ENCODE peak calls at places on chromosomes 7 and 10, in ten cellular contexts. Y is HuH-7.5; S is AG04450; V is RWPE2; H is NAMALWA; U is WTC11; Z is cardiac fibroblast; K is NCI-H1092 treated with DMSO at 0.1 percent for 48 hours; O is activated CD4-positive, alpha-beta memory T cell treated with anti-CD3 and anti-CD28 coated beads for 36 hours; X is DMS79. T is an unnamed sample.

GRCh38 chr10:111137012-111137411 is 60.2 kb downstream of the ADRA2A start:
- DNase-seq in Y (no peak), S (no peak), V (no peak), H (no peak), U (peak), Z (no peak), K (no peak), O (no peak), X (peak), T (no peak)

GRCh38 chr10:974038-974784 is 14.0 kb upstream of the GTPBP4 start:
- DNase-seq in Y (no peak), S (no peak), V (no peak), H (no peak), U (no peak), Z (no peak), K (no peak), O (no peak), X (peak), T (no peak)

GRCh38 chr10:329361-330099 is 194.3 kb downstream of the ZMYND11 start:
- DNase-seq in Y (peak), S (peak), V (peak), H (peak), U (peak), Z (peak), K (peak), O (peak), X (peak), T (peak)

GRCh38 chr7:27119412-27119911 is 11.1 kb downstream of the HOXA4 start:
- DNase-seq in Y (no peak), S (no peak), V (no peak), H (no peak), U (no peak), Z (no peak), K (no peak), O (no peak), X (no peak), T (no peak)

GRCh38 chr7:133602291-133602690 is 349.4 kb downstream of the EXOC4 start:
- DNase-seq in Y (no peak), S (no peak), V (no peak), H (no peak), U (no peak), Z (peak), K (no peak), O (no peak), X (no peak), T (no peak)

GRCh38 chr7:711093-711966 is 15.2 kb upstream of the DNAAF5 start:
- DNase-seq in Y (no peak), S (no peak), V (no peak), H (no peak), U (no peak), Z (peak), K (no peak), O (no peak), X (no peak), T (no peak)

GRCh38 chr10:114905450-114905849 is 32.5 kb upstream of the TRUB1 start:
- DNase-seq in Y (no peak), S (no peak), V (no peak), H (no peak), U (no peak), Z (no peak), K (no peak), O (no peak), X (no peak), T (no peak)

GRCh38 chr10:28503114-28503513 is 29.8 kb upstream of the WAC start:
- DNase-seq in Y (no peak), S (no peak), V (no peak), H (no peak), U (no peak), Z (peak), K (peak), O (no peak), X (peak), T (no peak)

GRCh38 chr10:98299341-98299740 is 31.3 kb upstream of the LOXL4 start:
- DNase-seq in Y (no peak), S (no peak), V (no peak), H (no peak), U (peak), Z (no peak), K (no peak), O (no peak), X (no peak), T (no peak)

GRCh38 chr7:108190891-108191290 is 60.7 kb upstream of the LAMB4 start:
- DNase-seq in Y (no peak), S (no peak), V (no peak), H (no peak), U (no peak), Z (peak), K (no peak), O (no peak), X (no peak), T (no peak)

GRCh38 chr10:114432704-114433103 is 28.4 kb upstream of the AFAP1L2 start:
- DNase-seq in Y (no peak), S (no peak), V (no peak), H (no peak), U (no peak), Z (peak), K (no peak), O (no peak), X (no peak), T (no peak)

GRCh38 chr10:15868006-15868405 is 7.7 kb upstream of the MINDY3 start:
- DNase-seq in Y (no peak), S (no peak), V (no peak), H (no peak), U (no peak), Z (no peak), K (no peak), O (no peak), X (no peak), T (no peak)

GRCh38 chr10:129055966-129056365 is 411.1 kb upstream of the MGMT start:
- DNase-seq in Y (no peak), S (no peak), V (no peak), H (no peak), U (no peak), Z (no peak), K (no peak), O (no peak), X (no peak), T (no peak)

GRCh38 chr7:116706668-116707126 is 34.7 kb downstream of the MET start:
- DNase-seq in Y (no peak), S (no peak), V (no peak), H (no peak), U (no peak), Z (peak), K (peak), O (no peak), X (peak), T (no peak)

GRCh38 chr10:33286186-33286934 is 48.1 kb downstream of the NRP1 start:
- DNase-seq in Y (no peak), S (no peak), V (no peak), H (no peak), U (no peak), Z (peak), K (no peak), O (no peak), X (no peak), T (no peak)

GRCh38 chr7:145848691-145849090 is 267.9 kb upstream of the CNTNAP2 start:
- DNase-seq in Y (peak), S (no peak), V (no peak), H (peak), U (peak), Z (no peak), K (peak), O (no peak), X (no peak), T (no peak)

GRCh38 chr10:103759100-103759781 is 96.1 kb downstream of the SH3PXD2A start:
- DNase-seq in Y (peak), S (peak), V (no peak), H (no peak), U (no peak), Z (peak), K (no peak), O (peak), X (no peak), T (peak)

GRCh38 chr7:30752979-30753378 is 1.0 kb downstream of the INMT start:
- DNase-seq in Y (no peak), S (no peak), V (no peak), H (no peak), U (no peak), Z (peak), K (no peak), O (no peak), X (no peak), T (no peak)

GRCh38 chr10:62056660-62057059 is 155.2 kb downstream of the ARID5B start:
- DNase-seq in Y (no peak), S (no peak), V (no peak), H (no peak), U (no peak), Z (peak), K (no peak), O (no peak), X (no peak), T (no peak)

GRCh38 chr10:124525751-124526600 is 64.4 kb downstream of the LHPP start:
- DNase-seq in Y (no peak), S (no peak), V (peak), H (no peak), U (no peak), Z (no peak), K (no peak), O (no peak), X (no peak), T (no peak)

GRCh38 chr10:13717936-13718772 is 131.4 kb downstream of the PRPF18 start:
- DNase-seq in Y (no peak), S (peak), V (peak), H (no peak), U (peak), Z (peak), K (peak), O (peak), X (peak), T (peak)

GRCh38 chr10:11170993-11171416 is 153.3 kb downstream of the CELF2 start:
- DNase-seq in Y (no peak), S (no peak), V (no peak), H (peak), U (no peak), Z (no peak), K (no peak), O (peak), X (no peak), T (peak)

GRCh38 chr10:132834891-132835847 is 49.2 kb upstream of the NKX6-2 start:
- DNase-seq in Y (no peak), S (no peak), V (no peak), H (no peak), U (no peak), Z (no peak), K (no peak), O (no peak), X (no peak), T (no peak)

GRCh38 chr10:21172774-21173432 is 275.8 kb upstream of the NEBL start:
- DNase-seq in Y (no peak), S (no peak), V (no peak), H (no peak), U (peak), Z (peak), K (no peak), O (no peak), X (no peak), T (no peak)

GRCh38 chr10:87867453-87867852 is 4.0 kb downstream of the PTEN start:
- DNase-seq in Y (no peak), S (no peak), V (no peak), H (no peak), U (no peak), Z (no peak), K (no peak), O (no peak), X (no peak), T (no peak)

GRCh38 chr10:70567603-70568002 is 34.9 kb downstream of the PRF1 start:
- DNase-seq in Y (no peak), S (no peak), V (peak), H (no peak), U (no peak), Z (no peak), K (peak), O (no peak), X (no peak), T (no peak)

GRCh38 chr10:85927952-85928677 is 438.5 kb downstream of the GRID1 start:
- DNase-seq in Y (no peak), S (no peak), V (no peak), H (no peak), U (no peak), Z (no peak), K (peak), O (no peak), X (no peak), T (no peak)

GRCh38 chr10:86953747-86954680 is 3.4 kb downstream of the MMRN2 start:
- DNase-seq in Y (no peak), S (no peak), V (peak), H (no peak), U (peak), Z (peak), K (no peak), O (no peak), X (no peak), T (no peak)

GRCh38 chr10:79383974-79384606 is 36.8 kb downstream of the PPIF start:
- DNase-seq in Y (no peak), S (no peak), V (peak), H (no peak), U (peak), Z (no peak), K (no peak), O (peak), X (no peak), T (no peak)

GRCh38 chr10:4057021-4057420 is 272.0 kb upstream of the KLF6 start:
- DNase-seq in Y (no peak), S (no peak), V (no peak), H (no peak), U (no peak), Z (no peak), K (no peak), O (no peak), X (no peak), T (no peak)

GRCh38 chr10:69241575-69241974 is 21.4 kb downstream of the HKDC1 start:
- DNase-seq in Y (no peak), S (no peak), V (no peak), H (no peak), U (no peak), Z (peak), K (no peak), O (no peak), X (no peak), T (no peak)

T was measured in activated naive CD8-positive, alpha-beta T cell treated with anti-CD3 and anti-CD28 coated beads, Interleukin-2, amount 50 U/mL, for 24 hours.